ENCODE peak calls at places on chromosome 5, in ten cellular contexts. R is ovary, Z is uterus, U is body of pancreas, Q is IMR-90, E is A549, Y is spleen, N is heart left ventricle, X is tibial nerve, D is Peyer's patch. W is an unnamed sample.

GRCh38 chr5:66144799-66145390 is 795 bp downstream of the SREK1 start:
- DNase-seq in R (no peak), Z (no peak), U (no peak), Q (no peak), E (peak), Y (no peak), N (no peak), X (no peak), D (no peak), W (no peak)

GRCh38 chr5:124872615-124873014 is 126.2 kb upstream of the ZNF608 start:
- DNase-seq in R (no peak), Z (no peak), U (no peak), Q (no peak), E (no peak), Y (no peak), N (no peak), X (no peak), D (no peak), W (no peak)

GRCh38 chr5:58274199-58274598 is 185.7 kb downstream of the PLK2 start:
- DNase-seq in R (no peak), Z (no peak), U (no peak), Q (no peak), E (no peak), Y (no peak), N (no peak), X (no peak), D (no peak), W (no peak)

GRCh38 chr5:27171696-27172362 is 133.4 kb upstream of the CDH9 start:
- DNase-seq in R (no peak), Z (no peak), U (no peak), Q (no peak), E (no peak), Y (no peak), N (no peak), X (no peak), D (no peak), W (no peak)

GRCh38 chr5:154485850-154486426 is 7.9 kb upstream of the HAND1 start:
- DNase-seq in R (no peak), Z (no peak), U (no peak), Q (no peak), E (no peak), Y (no peak), N (no peak), X (no peak), D (no peak), W (no peak)

GRCh38 chr5:20291766-20292165 is 303.8 kb upstream of the CDH18 start:
- DNase-seq in R (no peak), Z (no peak), U (no peak), Q (no peak), E (no peak), Y (no peak), N (no peak), X (no peak), D (no peak), W (no peak)

GRCh38 chr5:154570572-154571324 is 92.7 kb upstream of the HAND1 start:
- DNase-seq in R (no peak), Z (no peak), U (no peak), Q (no peak), E (no peak), Y (no peak), N (no peak), X (no peak), D (no peak), W (no peak)

GRCh38 chr5:161889971-161890370 is 42.1 kb downstream of the GABRA1 start:
- DNase-seq in R (no peak), Z (no peak), U (no peak), Q (no peak), E (no peak), Y (no peak), N (no peak), X (no peak), D (no peak), W (no peak)

GRCh38 chr5:67306997-67307580 is 110.5 kb upstream of the CD180 start:
- DNase-seq in R (no peak), Z (no peak), U (no peak), Q (no peak), E (no peak), Y (no peak), N (no peak), X (no peak), D (no peak), W (peak)

GRCh38 chr5:956941-957729 is 51.5 kb upstream of the NKD2 start:
- DNase-seq in R (no peak), Z (no peak), U (peak), Q (peak), E (peak), Y (no peak), N (peak), X (no peak), D (peak), W (peak)

GRCh38 chr5:43207601-43208000 is 15.6 kb downstream of the NIM1K start:
- DNase-seq in R (no peak), Z (no peak), U (no peak), Q (peak), E (no peak), Y (no peak), N (no peak), X (no peak), D (no peak), W (no peak)

GRCh38 chr5:34460496-34460895 is 195.6 kb upstream of the RAI14 start:
- DNase-seq in R (no peak), Z (no peak), U (no peak), Q (peak), E (no peak), Y (no peak), N (no peak), X (no peak), D (no peak), W (no peak)

GRCh38 chr5:135667662-135668061 is 88.9 kb upstream of the CXCL14 start:
- DNase-seq in R (no peak), Z (no peak), U (no peak), Q (no peak), E (no peak), Y (no peak), N (no peak), X (no peak), D (no peak), W (no peak)

GRCh38 chr5:120538149-120538548 is 74.0 kb downstream of the PRR16 start:
- DNase-seq in R (no peak), Z (no peak), U (no peak), Q (peak), E (no peak), Y (no peak), N (no peak), X (no peak), D (no peak), W (no peak)

GRCh38 chr5:142770650-142771609 is 753 bp downstream of the ARHGAP26 start:
- DNase-seq in R (peak), Z (peak), U (peak), Q (no peak), E (peak), Y (peak), N (peak), X (peak), D (peak), W (peak)
- TF ChIP-seq POLR2A in R (no peak), Z (peak), U (no peak), Q (no peak), E (no peak), Y (no peak), N (no peak), X (no peak), D (no peak), W (no peak)

GRCh38 chr5:173764321-173765029 is 123.7 kb upstream of the CPEB4 start:
- DNase-seq in R (peak), Z (peak), U (peak), Q (peak), E (peak), Y (no peak), N (peak), X (peak), D (peak), W (peak)
- TF ChIP-seq POLR2A in R (no peak), Z (no peak), U (no peak), Q (no peak), E (no peak), Y (no peak), N (no peak), X (no peak), D (no peak), W (no peak)

GRCh38 chr5:116576043-116576713 is 1.6 kb upstream of the SEMA6A start:
- DNase-seq in R (peak), Z (peak), U (peak), Q (peak), E (peak), Y (peak), N (peak), X (no peak), D (peak), W (peak)

GRCh38 chr5:116575635-116576042 is 1.0 kb upstream of the SEMA6A start:
- DNase-seq in R (peak), Z (no peak), U (peak), Q (no peak), E (no peak), Y (peak), N (no peak), X (no peak), D (peak), W (peak)

GRCh38 chr5:116573617-116574431 is 799 bp downstream of the SEMA6A start:
- DNase-seq in R (peak), Z (no peak), U (peak), Q (no peak), E (peak), Y (peak), N (peak), X (no peak), D (peak), W (peak)

GRCh38 chr5:116573279-116573616 is 1.4 kb downstream of the SEMA6A start:
- DNase-seq in R (peak), Z (peak), U (peak), Q (no peak), E (peak), Y (peak), N (no peak), X (no peak), D (peak), W (peak)

GRCh38 chr5:116574682-116575634 is at the start of gene SEMA6A:
- DNase-seq in R (peak), Z (peak), U (peak), Q (peak), E (peak), Y (peak), N (peak), X (peak), D (peak), W (peak)
- TF ChIP-seq POLR2A in R (peak), Z (peak), U (peak), Q (no peak), E (no peak), Y (no peak), N (no peak), X (peak), D (peak), W (peak)

GRCh38 chr5:132457371-132458225 is 33.0 kb downstream of the IRF1 start:
- DNase-seq in R (no peak), Z (peak), U (peak), Q (peak), E (no peak), Y (peak), N (no peak), X (no peak), D (peak), W (no peak)
- TF ChIP-seq POLR2A in R (no peak), Z (no peak), U (no peak), Q (no peak), E (no peak), Y (peak), N (no peak), X (no peak), D (no peak), W (no peak)

GRCh38 chr5:150443242-150444075 is 6.1 kb downstream of the RPS14 start:
- DNase-seq in R (no peak), Z (no peak), U (no peak), Q (no peak), E (no peak), Y (no peak), N (no peak), X (no peak), D (no peak), W (no peak)

GRCh38 chr5:150446103-150446502 is 3.4 kb downstream of the RPS14 start:
- DNase-seq in R (no peak), Z (no peak), U (no peak), Q (no peak), E (no peak), Y (no peak), N (no peak), X (no peak), D (no peak), W (no peak)

GRCh38 chr5:150442699-150443080 is 6.8 kb downstream of the RPS14 start:
- DNase-seq in R (no peak), Z (no peak), U (no peak), Q (no peak), E (no peak), Y (no peak), N (no peak), X (no peak), D (no peak), W (no peak)

GRCh38 chr5:150446583-150446982 is 3.0 kb downstream of the RPS14 start:
- DNase-seq in R (no peak), Z (no peak), U (no peak), Q (no peak), E (no peak), Y (no peak), N (no peak), X (no peak), D (no peak), W (no peak)

GRCh38 chr5:150444770-150445169 is 4.8 kb downstream of the RPS14 start:
- DNase-seq in R (no peak), Z (no peak), U (no peak), Q (no peak), E (no peak), Y (no peak), N (no peak), X (no peak), D (no peak), W (no peak)
- TF ChIP-seq POLR2A in R (no peak), Z (no peak), U (no peak), Q (no peak), E (no peak), Y (no peak), N (no peak), X (no peak), D (no peak), W (no peak)

DNA sequence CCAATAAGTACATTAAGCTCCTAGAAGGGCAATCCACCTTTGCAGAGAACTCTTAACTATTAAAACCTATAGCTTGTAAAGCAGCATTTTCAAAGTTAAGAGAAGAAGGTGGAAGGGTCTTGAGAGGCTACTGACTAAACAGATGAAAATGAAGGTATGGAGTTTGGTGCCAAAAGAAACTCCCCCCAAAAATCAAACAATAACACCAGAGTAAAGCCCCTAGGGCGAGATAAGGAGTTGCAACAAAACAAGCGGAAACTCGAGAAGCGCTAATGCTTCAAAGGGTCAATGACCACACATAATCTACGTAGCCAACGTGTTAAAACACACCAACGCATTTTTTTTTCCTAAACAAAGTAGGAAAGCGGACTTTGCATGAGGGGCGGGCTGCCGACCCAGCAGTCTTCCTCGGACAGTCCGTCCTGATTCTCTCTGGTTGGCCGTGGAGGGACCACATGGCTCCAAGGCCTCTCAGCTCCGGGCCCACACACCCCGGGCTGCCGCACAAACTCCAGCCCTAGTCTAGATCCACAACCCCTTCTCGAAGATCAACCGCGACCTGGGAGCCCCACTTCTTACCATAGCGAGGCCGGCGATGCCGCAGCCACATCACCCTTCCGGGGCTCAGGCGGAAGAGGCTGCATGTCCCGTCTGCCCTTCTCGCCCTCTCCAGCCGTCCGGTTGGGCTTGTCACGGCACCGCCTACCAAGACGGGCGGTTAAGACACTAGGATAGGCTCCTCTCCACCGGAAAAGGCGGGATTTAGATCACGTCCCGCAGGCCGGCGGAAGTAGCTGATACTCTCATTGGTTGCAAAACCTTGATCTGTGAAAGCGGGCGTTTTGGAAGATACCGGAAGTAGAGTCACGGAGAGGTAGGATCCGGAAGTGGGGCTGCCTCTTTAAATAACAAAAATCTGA is at the start of the genes TMEM167A and XRCC4:
- DNase-seq in R (peak), Z (peak), U (peak), Q (peak), E (peak), Y (peak), N (peak), X (peak), D (peak), W (peak)
- TF ChIP-seq POLR2A in R (peak), Z (peak), U (peak), Q (peak), E (peak), Y (peak), N (no peak), X (peak), D (peak), W (peak)

DNA sequence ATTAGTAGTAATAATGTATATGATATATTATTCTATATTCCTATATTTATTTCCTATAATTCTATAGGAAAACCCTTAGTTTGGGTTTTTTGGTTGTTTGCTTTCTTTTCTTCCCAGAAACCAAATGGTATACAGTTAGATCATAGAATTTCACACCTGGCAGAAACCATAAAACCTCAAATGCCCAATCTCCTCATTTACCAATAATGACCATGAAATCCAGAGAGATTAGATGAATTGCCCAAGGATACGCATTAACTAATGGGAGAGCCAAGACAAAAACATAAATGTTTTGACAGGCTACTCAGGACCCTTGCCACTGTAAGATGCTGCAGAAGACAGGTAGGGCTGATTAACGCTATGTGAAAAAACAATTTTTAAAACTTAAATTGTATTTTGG is 158.7 kb upstream of the FST start:
- DNase-seq in R (no peak), Z (no peak), U (no peak), Q (no peak), E (no peak), Y (no peak), N (no peak), X (no peak), D (no peak), W (no peak)
- TF ChIP-seq POLR2A in R (no peak), Z (no peak), U (no peak), Q (no peak), E (no peak), Y (no peak), N (no peak), X (no peak), D (no peak), W (no peak)

GRCh38 chr5:149141957-149142851 is 911 bp downstream of the ABLIM3 start:
- DNase-seq in R (no peak), Z (peak), U (peak), Q (peak), E (no peak), Y (no peak), N (no peak), X (peak), D (no peak), W (no peak)
- TF ChIP-seq POLR2A in R (no peak), Z (no peak), U (no peak), Q (peak), E (no peak), Y (no peak), N (no peak), X (no peak), D (no peak), W (no peak)

GRCh38 chr5:177329883-177330282 is 18.2 kb upstream of the MXD3 start:
- DNase-seq in R (no peak), Z (no peak), U (peak), Q (no peak), E (no peak), Y (peak), N (no peak), X (no peak), D (peak), W (no peak)

GRCh38 chr5:177328545-177329231 is 17.0 kb upstream of the MXD3 start:
- DNase-seq in R (no peak), Z (no peak), U (no peak), Q (no peak), E (no peak), Y (no peak), N (no peak), X (no peak), D (peak), W (no peak)

GRCh38 chr5:177330991-177331837 is 19.5 kb upstream of the MXD3 start:
- DNase-seq in R (no peak), Z (no peak), U (no peak), Q (no peak), E (no peak), Y (peak), N (no peak), X (no peak), D (peak), W (no peak)

GRCh38 chr5:177325868-177326381 is 14.2 kb upstream of the MXD3 start:
- DNase-seq in R (no peak), Z (no peak), U (no peak), Q (no peak), E (no peak), Y (no peak), N (no peak), X (no peak), D (peak), W (no peak)

GRCh38 chr5:177327539-177328522 is 16.1 kb upstream of the MXD3 start:
- DNase-seq in R (no peak), Z (peak), U (peak), Q (peak), E (no peak), Y (no peak), N (no peak), X (no peak), D (peak), W (no peak)
- TF ChIP-seq POLR2A in R (no peak), Z (no peak), U (no peak), Q (no peak), E (no peak), Y (no peak), N (no peak), X (no peak), D (no peak), W (no peak)

W was measured in thyroid gland.